ENCODE peak calls at places on chromosome 9, in eight cellular contexts. K is suprapubic skin, M is esophagus muscularis mucosa, X is HCT116, T is Panc1, W is breast epithelium, F is sigmoid colon, S is SK-N-SH. C is an unnamed sample.

GRCh38 chr9:121282309-121283071 is 14.5 kb downstream of the GSN start:
- DNase-seq in K (no peak), M (peak), X (no peak), T (no peak), W (no peak), F (peak), S (no peak), C (no peak)

GRCh38 chr9:462611-463010 is 247.9 kb downstream of the DOCK8 start:
- DNase-seq in K (no peak), M (no peak), X (no peak), T (no peak), W (no peak), F (no peak), S (no peak), C (no peak)

GRCh38 chr9:124239249-124240073 is 18.3 kb upstream of the NEK6 start:
- DNase-seq in K (peak), M (no peak), X (no peak), T (no peak), W (peak), F (peak), S (no peak), C (no peak)

GRCh38 chr9:136982232-136983051 is at the start of gene LCNL1:
- DNase-seq in K (no peak), M (no peak), X (no peak), T (no peak), W (no peak), F (no peak), S (no peak), C (no peak)

GRCh38 chr9:80691229-80691628 is 998.1 kb downstream of the TLE1 start:
- DNase-seq in K (no peak), M (no peak), X (no peak), T (no peak), W (no peak), F (no peak), S (no peak), C (no peak)

GRCh38 chr9:94204174-94204573 is 54.9 kb upstream of the ZNF169 start:
- DNase-seq in K (no peak), M (no peak), X (no peak), T (no peak), W (no peak), F (no peak), S (no peak), C (no peak)

GRCh38 chr9:117546894-117547293 is 132.0 kb upstream of the ASTN2 start:
- DNase-seq in K (no peak), M (no peak), X (no peak), T (no peak), W (no peak), F (no peak), S (peak), C (no peak)

GRCh38 chr9:32551491-32552049 is 557 bp upstream of the SMIM27 start:
- DNase-seq in K (no peak), M (no peak), X (peak), T (no peak), W (no peak), F (peak), S (peak), C (no peak)

GRCh38 chr9:76704601-76705204 is 59.5 kb upstream of the PCA3 start:
- DNase-seq in K (no peak), M (no peak), X (peak), T (peak), W (no peak), F (no peak), S (peak), C (no peak)

GRCh38 chr9:82332774-82333152 is 344.2 kb downstream of the SPATA31D1 start:
- DNase-seq in K (no peak), M (no peak), X (no peak), T (no peak), W (no peak), F (no peak), S (no peak), C (no peak)

GRCh38 chr9:35510745-35511428 is 21.0 kb downstream of the RUSC2 start:
- DNase-seq in K (peak), M (no peak), X (peak), T (no peak), W (peak), F (peak), S (no peak), C (peak)

GRCh38 chr9:84711936-84712335 is 42.4 kb downstream of the NTRK2 start:
- DNase-seq in K (no peak), M (no peak), X (no peak), T (no peak), W (peak), F (no peak), S (peak), C (no peak)

GRCh38 chr9:133107245-133107722 is 13.8 kb downstream of the RALGDS start:
- DNase-seq in K (peak), M (no peak), X (no peak), T (no peak), W (no peak), F (peak), S (no peak), C (no peak)

GRCh38 chr9:113187935-113188595 is 33.0 kb downstream of the FKBP15 start:
- DNase-seq in K (peak), M (peak), X (peak), T (peak), W (no peak), F (peak), S (no peak), C (peak)

GRCh38 chr9:133114886-133115603 is 6.0 kb downstream of the RALGDS start:
- DNase-seq in K (peak), M (no peak), X (no peak), T (no peak), W (no peak), F (peak), S (no peak), C (no peak)

GRCh38 chr9:21904371-21904770 is 89.8 kb downstream of the CDKN2A start:
- DNase-seq in K (no peak), M (no peak), X (no peak), T (no peak), W (no peak), F (no peak), S (no peak), C (no peak)

GRCh38 chr9:120867676-120868338 is 9.2 kb downstream of the PHF19 start:
- DNase-seq in K (no peak), M (no peak), X (no peak), T (no peak), W (no peak), F (no peak), S (no peak), C (no peak)

GRCh38 chr9:21993893-21994525 is at the start of gene CDKN2A:
- DNase-seq in K (no peak), M (no peak), X (no peak), T (no peak), W (no peak), F (no peak), S (peak), C (no peak)

GRCh38 chr9:117116084-117116483 is 298.8 kb downstream of the ASTN2 start:
- DNase-seq in K (no peak), M (no peak), X (no peak), T (no peak), W (no peak), F (no peak), S (no peak), C (no peak)

GRCh38 chr9:36891341-36891811 is 142.7 kb downstream of the PAX5 start:
- DNase-seq in K (peak), M (no peak), X (no peak), T (no peak), W (no peak), F (peak), S (peak), C (no peak)

GRCh38 chr9:110058304-110058953 is 149.5 kb downstream of the C9orf152 start:
- DNase-seq in K (no peak), M (no peak), X (peak), T (no peak), W (no peak), F (no peak), S (peak), C (no peak)

GRCh38 chr9:122232907-122233306 is 4.2 kb upstream of the LHX6 start:
- DNase-seq in K (no peak), M (no peak), X (no peak), T (no peak), W (no peak), F (no peak), S (no peak), C (no peak)

GRCh38 chr9:125752070-125752628 is 5.0 kb downstream of the PBX3 start:
- DNase-seq in K (no peak), M (no peak), X (no peak), T (no peak), W (no peak), F (no peak), S (no peak), C (no peak)

GRCh38 chr9:69324549-69325401 is at the start of gene ENTREP1:
- DNase-seq in K (peak), M (no peak), X (peak), T (no peak), W (peak), F (peak), S (peak), C (no peak)

GRCh38 chr9:137009938-137010732 is 13.8 kb upstream of the CLIC3 start:
- DNase-seq in K (no peak), M (no peak), X (no peak), T (no peak), W (no peak), F (no peak), S (no peak), C (no peak)

GRCh38 chr9:133712221-133713100 is 25.7 kb downstream of the SARDH start:
- DNase-seq in K (peak), M (no peak), X (no peak), T (no peak), W (no peak), F (peak), S (no peak), C (no peak)

GRCh38 chr9:38371495-38371894 is 21.0 kb upstream of the ALDH1B1 start:
- DNase-seq in K (peak), M (no peak), X (peak), T (peak), W (no peak), F (no peak), S (no peak), C (no peak)

GRCh38 chr9:134570151-134570621 is 71.4 kb upstream of the COL5A1 start:
- DNase-seq in K (peak), M (peak), X (no peak), T (no peak), W (peak), F (peak), S (no peak), C (peak)

GRCh38 chr9:99231708-99232107 is 9.6 kb downstream of the SEC61B start:
- DNase-seq in K (no peak), M (peak), X (no peak), T (no peak), W (no peak), F (no peak), S (peak), C (no peak)

GRCh38 chr9:129109504-129109903 is 1.1 kb downstream of the CRAT start:
- DNase-seq in K (peak), M (no peak), X (no peak), T (no peak), W (no peak), F (peak), S (no peak), C (no peak)

GRCh38 chr9:16501098-16501663 is 369.3 kb downstream of the BNC2 start:
- DNase-seq in K (no peak), M (no peak), X (no peak), T (no peak), W (no peak), F (no peak), S (no peak), C (no peak)

GRCh38 chr9:95004452-95005275 is 278.2 kb downstream of the AOPEP start:
- DNase-seq in K (no peak), M (no peak), X (no peak), T (no peak), W (no peak), F (peak), S (peak), C (no peak)

GRCh38 chr9:110254500-110254899 is 1.8 kb downstream of the TXN start:
- DNase-seq in K (no peak), M (no peak), X (no peak), T (no peak), W (no peak), F (no peak), S (no peak), C (no peak)

GRCh38 chr9:1978941-1979340 is 36.2 kb upstream of the SMARCA2 start:
- DNase-seq in K (peak), M (no peak), X (no peak), T (no peak), W (no peak), F (no peak), S (peak), C (no peak)

GRCh38 chr9:82526629-82527028 is 536.3 kb downstream of the RASEF start:
- DNase-seq in K (no peak), M (no peak), X (no peak), T (no peak), W (no peak), F (no peak), S (no peak), C (no peak)

GRCh38 chr9:13952906-13953305 is 361.0 kb downstream of the NFIB start:
- DNase-seq in K (no peak), M (no peak), X (no peak), T (no peak), W (no peak), F (no peak), S (no peak), C (no peak)

GRCh38 chr9:112065781-112066606 is 109.1 kb downstream of the SUSD1 start:
- DNase-seq in K (no peak), M (peak), X (peak), T (no peak), W (peak), F (peak), S (no peak), C (no peak)

GRCh38 chr9:137167752-137168574 is 1.9 kb downstream of the LRRC26 start:
- DNase-seq in K (no peak), M (no peak), X (no peak), T (no peak), W (no peak), F (no peak), S (peak), C (no peak)

GRCh38 chr9:79788662-79789061 is 216.9 kb downstream of the TLE4 start:
- DNase-seq in K (no peak), M (no peak), X (no peak), T (no peak), W (no peak), F (no peak), S (no peak), C (no peak)

DNA sequence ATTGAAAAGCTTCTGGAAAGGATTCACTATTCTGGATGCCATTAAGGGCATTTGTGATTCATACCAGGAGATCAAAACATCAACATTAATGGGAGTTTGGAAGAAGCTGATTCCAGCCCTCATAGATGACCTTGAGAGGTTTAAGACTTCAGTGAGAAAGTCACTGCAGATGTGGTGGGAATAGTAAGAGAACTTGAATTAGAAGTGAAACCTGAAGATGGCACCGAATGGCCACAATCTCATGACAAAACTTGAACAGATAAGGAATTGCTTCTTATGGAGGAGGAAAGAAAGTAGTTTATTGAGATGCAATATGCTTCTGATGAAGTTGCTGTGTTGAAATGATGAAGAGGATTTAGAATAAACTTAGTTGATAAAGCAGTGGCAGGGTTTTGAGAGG is 254.6 kb upstream of the SLC24A2 start:
- DNase-seq in K (no peak), M (no peak), X (no peak), T (no peak), W (no peak), F (no peak), S (no peak), C (no peak)
- H3K4me3 ChIP-seq in K (no peak), M (no peak), X (no peak), T (no peak), W (no peak), F (no peak), S (no peak), C (no peak)

DNA sequence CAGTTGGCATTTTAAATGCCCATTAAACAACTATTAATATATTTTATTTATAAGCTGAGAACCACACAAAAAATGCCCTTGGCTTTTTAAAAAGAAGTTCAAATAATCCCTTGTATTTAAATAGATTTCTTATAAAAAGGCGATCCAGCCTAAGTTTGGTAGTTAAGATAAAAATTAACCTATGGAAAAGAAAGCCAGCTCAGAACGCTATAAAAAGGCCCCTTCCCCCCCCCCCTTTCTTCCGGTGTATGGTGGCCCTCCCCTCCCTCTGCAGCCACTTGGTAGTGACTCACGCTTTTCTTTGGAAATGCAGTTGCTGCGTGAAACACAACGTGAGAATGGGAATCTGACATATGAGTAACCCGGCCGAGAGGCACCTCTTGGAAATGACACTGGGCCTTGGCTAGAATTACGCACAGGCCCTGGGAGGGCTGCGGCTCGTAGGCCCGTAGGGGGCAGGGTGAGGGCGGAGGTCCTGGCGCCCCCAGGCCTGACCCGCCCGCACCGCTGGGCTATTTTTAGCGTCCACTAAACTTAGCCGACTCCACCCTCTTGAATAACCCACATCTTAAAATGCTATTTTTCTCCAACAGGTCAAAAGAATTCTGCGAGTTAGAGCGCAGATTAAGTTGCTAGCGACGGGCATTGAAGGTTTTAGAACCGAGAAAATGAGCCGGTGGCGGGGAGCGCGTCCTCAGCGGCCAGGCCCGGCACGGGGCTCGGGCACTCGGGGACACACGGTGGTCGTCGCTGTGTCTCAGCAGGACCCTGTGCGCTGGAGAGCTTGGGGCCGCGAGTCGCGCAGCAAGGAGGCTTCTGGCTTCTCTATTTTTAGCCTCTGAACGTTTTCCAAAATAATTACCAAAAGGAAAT is 168.7 kb downstream of the AUH start:
- DNase-seq in K (peak), M (peak), X (peak), T (peak), W (no peak), F (peak), S (peak), C (peak)
- TF ChIP-seq CTCF in K (no peak), M (no peak), X (no peak), T (no peak), W (no peak), F (no peak), S (peak), C (no peak)

GRCh38 chr9:92425578-92425977 is 1.3 kb upstream of the OMD start:
- DNase-seq in K (no peak), M (no peak), X (no peak), T (no peak), W (no peak), F (no peak), S (no peak), C (no peak)

GRCh38 chr9:92424340-92424739 is at the start of gene OMD:
- DNase-seq in K (no peak), M (no peak), X (no peak), T (no peak), W (no peak), F (no peak), S (no peak), C (no peak)

GRCh38 chr9:92426501-92426900 is 2.2 kb upstream of the OMD start:
- DNase-seq in K (no peak), M (no peak), X (no peak), T (no peak), W (no peak), F (no peak), S (no peak), C (no peak)

GRCh38 chr9:92422611-92423010 is 1.7 kb downstream of the OMD start:
- DNase-seq in K (no peak), M (no peak), X (no peak), T (no peak), W (no peak), F (no peak), S (no peak), C (no peak)
- TF ChIP-seq POLR2AphosphoS5 in K (no peak), M (no peak), X (no peak), T (no peak), W (no peak), F (no peak), S (no peak), C (no peak)

DNA sequence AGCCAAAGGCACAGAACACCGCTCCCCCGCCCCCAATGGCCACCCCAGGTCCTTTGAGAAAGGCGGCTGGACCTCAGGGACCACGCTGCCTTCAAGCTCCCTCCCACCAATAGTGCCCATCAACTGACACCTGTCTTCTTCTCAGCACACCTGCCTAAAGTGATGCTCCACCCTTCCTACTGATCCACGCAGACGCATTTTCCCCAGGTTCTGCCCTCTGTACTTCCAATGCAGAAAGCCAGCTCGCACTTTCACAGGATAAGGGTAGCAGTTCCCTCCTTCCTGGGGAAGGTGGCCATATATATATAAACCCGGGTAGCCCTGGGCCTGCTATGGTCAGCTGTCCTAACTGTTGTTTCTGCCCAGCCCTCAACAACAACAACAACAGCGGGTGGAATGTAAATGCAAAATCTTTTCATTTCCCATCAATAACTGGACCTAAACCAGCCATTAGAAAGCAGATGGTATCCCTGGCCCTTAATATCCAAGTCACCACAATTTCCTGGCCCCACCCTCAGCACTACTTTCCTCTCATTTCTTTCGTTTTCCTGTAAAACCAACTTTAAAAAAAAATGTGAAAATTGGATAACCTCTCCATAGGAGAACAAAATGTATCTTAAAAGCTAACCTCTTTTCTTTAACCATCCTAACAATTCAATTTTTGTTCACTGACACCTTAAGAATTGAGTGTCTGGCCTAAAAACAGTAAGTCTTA is 1.7 kb downstream of the GOLM1 start:
- DNase-seq in K (no peak), M (no peak), X (no peak), T (no peak), W (no peak), F (no peak), S (peak), C (no peak)
- H3K4me3 ChIP-seq in K (no peak), M (no peak), X (peak), T (peak), W (no peak), F (no peak), S (peak), C (no peak)